ENCODE peak calls at places on chromosomes 1 and 21, in nine cellular contexts. One of them, this sample, is unnamed.

GRCh38 chr21:17427831-17428483 is 84.9 kb upstream of the CXADR start:
- DNase-seq in adrenal gland: no peak
- DNase-seq in SJSA1: no peak
- DNase-seq in tibial artery: no peak
- DNase-seq in CD8-positive, alpha-beta T cell: no peak
- DNase-seq in caudate nucleus: no peak
- DNase-seq in foreskin keratinocyte: no peak
- DNase-seq in mesenchymal stem cell: no peak
- DNase-seq in CD8-positive, alpha-beta memory T cell: no peak
- DNase-seq in this sample: no peak

GRCh38 chr1:51648180-51649109 is 31.6 kb downstream of the OSBPL9 start:
- DNase-seq in SJSA1: no peak
- DNase-seq in CD8-positive, alpha-beta T cell: no peak
- DNase-seq in foreskin keratinocyte: no peak
- DNase-seq in adrenal gland: no peak
- DNase-seq in CD8-positive, alpha-beta memory T cell: no peak
- DNase-seq in mesenchymal stem cell: peak
- DNase-seq in caudate nucleus: no peak
- DNase-seq in tibial artery: no peak
- DNase-seq in this sample: no peak

GRCh38 chr1:223235091-223235490 is 92.0 kb upstream of the TLR5 start:
- DNase-seq in CD8-positive, alpha-beta memory T cell: no peak
- DNase-seq in SJSA1: no peak
- DNase-seq in adrenal gland: no peak
- DNase-seq in mesenchymal stem cell: no peak
- DNase-seq in CD8-positive, alpha-beta T cell: no peak
- DNase-seq in foreskin keratinocyte: no peak
- DNase-seq in caudate nucleus: no peak
- DNase-seq in tibial artery: no peak
- DNase-seq in this sample: no peak

GRCh38 chr1:157085416-157085815 is 14.2 kb downstream of the ETV3L start:
- DNase-seq in mesenchymal stem cell: peak
- DNase-seq in foreskin keratinocyte: no peak
- DNase-seq in tibial artery: no peak
- DNase-seq in CD8-positive, alpha-beta T cell: no peak
- DNase-seq in caudate nucleus: no peak
- DNase-seq in SJSA1: no peak
- DNase-seq in CD8-positive, alpha-beta memory T cell: no peak
- DNase-seq in adrenal gland: no peak
- DNase-seq in this sample: no peak

GRCh38 chr1:210405316-210405715 is 76.6 kb downstream of the HHAT start:
- DNase-seq in CD8-positive, alpha-beta T cell: no peak
- DNase-seq in caudate nucleus: no peak
- DNase-seq in foreskin keratinocyte: peak
- DNase-seq in mesenchymal stem cell: no peak
- DNase-seq in CD8-positive, alpha-beta memory T cell: no peak
- DNase-seq in SJSA1: no peak
- DNase-seq in tibial artery: no peak
- DNase-seq in adrenal gland: no peak
- DNase-seq in this sample: no peak

GRCh38 chr1:33327587-33328325 is 6.9 kb upstream of the A3GALT2 start:
- DNase-seq in mesenchymal stem cell: peak
- DNase-seq in CD8-positive, alpha-beta memory T cell: no peak
- DNase-seq in tibial artery: peak
- DNase-seq in CD8-positive, alpha-beta T cell: no peak
- DNase-seq in caudate nucleus: peak
- DNase-seq in adrenal gland: peak
- DNase-seq in foreskin keratinocyte: peak
- DNase-seq in SJSA1: no peak
- DNase-seq in this sample: peak

GRCh38 chr1:94522304-94522703 is 19.3 kb downstream of the F3 start:
- DNase-seq in foreskin keratinocyte: peak
- DNase-seq in adrenal gland: no peak
- DNase-seq in mesenchymal stem cell: peak
- DNase-seq in caudate nucleus: no peak
- DNase-seq in CD8-positive, alpha-beta memory T cell: no peak
- DNase-seq in SJSA1: peak
- DNase-seq in tibial artery: no peak
- DNase-seq in CD8-positive, alpha-beta T cell: no peak
- DNase-seq in this sample: no peak

GRCh38 chr1:100708476-100709062 is 11.0 kb upstream of the VCAM1 start:
- DNase-seq in foreskin keratinocyte: no peak
- DNase-seq in mesenchymal stem cell: no peak
- DNase-seq in SJSA1: peak
- DNase-seq in CD8-positive, alpha-beta memory T cell: no peak
- DNase-seq in CD8-positive, alpha-beta T cell: no peak
- DNase-seq in caudate nucleus: no peak
- DNase-seq in tibial artery: no peak
- DNase-seq in adrenal gland: no peak
- DNase-seq in this sample: no peak

GRCh38 chr1:87284456-87285240 is 44.0 kb upstream of the LMO4 start:
- DNase-seq in mesenchymal stem cell: no peak
- DNase-seq in CD8-positive, alpha-beta memory T cell: no peak
- DNase-seq in tibial artery: no peak
- DNase-seq in adrenal gland: no peak
- DNase-seq in CD8-positive, alpha-beta T cell: no peak
- DNase-seq in foreskin keratinocyte: no peak
- DNase-seq in SJSA1: no peak
- DNase-seq in caudate nucleus: no peak
- DNase-seq in this sample: no peak

GRCh38 chr1:10899490-10900264 is 103.2 kb upstream of the CASZ1 start:
- DNase-seq in caudate nucleus: no peak
- DNase-seq in tibial artery: no peak
- DNase-seq in SJSA1: no peak
- DNase-seq in CD8-positive, alpha-beta memory T cell: no peak
- DNase-seq in CD8-positive, alpha-beta T cell: no peak
- DNase-seq in mesenchymal stem cell: no peak
- DNase-seq in foreskin keratinocyte: peak
- DNase-seq in adrenal gland: no peak
- DNase-seq in this sample: no peak

GRCh38 chr1:73943270-73943669 is 254.7 kb downstream of the LRRIQ3 start:
- DNase-seq in SJSA1: no peak
- DNase-seq in CD8-positive, alpha-beta T cell: no peak
- DNase-seq in CD8-positive, alpha-beta memory T cell: no peak
- DNase-seq in adrenal gland: no peak
- DNase-seq in mesenchymal stem cell: no peak
- DNase-seq in tibial artery: no peak
- DNase-seq in caudate nucleus: no peak
- DNase-seq in foreskin keratinocyte: no peak
- DNase-seq in this sample: no peak

GRCh38 chr1:1256956-1257871 is 10.7 kb upstream of the C1QTNF12 start:
- DNase-seq in tibial artery: no peak
- DNase-seq in CD8-positive, alpha-beta memory T cell: no peak
- DNase-seq in foreskin keratinocyte: no peak
- DNase-seq in caudate nucleus: no peak
- DNase-seq in adrenal gland: no peak
- DNase-seq in CD8-positive, alpha-beta T cell: no peak
- DNase-seq in SJSA1: no peak
- DNase-seq in mesenchymal stem cell: no peak
- DNase-seq in this sample: no peak

GRCh38 chr1:32892368-32893197 is 6.3 kb downstream of the HPCA start:
- DNase-seq in caudate nucleus: peak
- DNase-seq in mesenchymal stem cell: no peak
- DNase-seq in SJSA1: no peak
- DNase-seq in adrenal gland: peak
- DNase-seq in foreskin keratinocyte: no peak
- DNase-seq in tibial artery: peak
- DNase-seq in CD8-positive, alpha-beta memory T cell: no peak
- DNase-seq in CD8-positive, alpha-beta T cell: no peak
- DNase-seq in this sample: no peak

GRCh38 chr1:9723926-9724325 is 72.4 kb downstream of the PIK3CD start:
- DNase-seq in tibial artery: no peak
- DNase-seq in SJSA1: no peak
- DNase-seq in adrenal gland: no peak
- DNase-seq in CD8-positive, alpha-beta T cell: no peak
- DNase-seq in mesenchymal stem cell: no peak
- DNase-seq in CD8-positive, alpha-beta memory T cell: no peak
- DNase-seq in caudate nucleus: no peak
- DNase-seq in foreskin keratinocyte: no peak
- DNase-seq in this sample: no peak

GRCh38 chr1:115067460-115067859 is 21.8 kb downstream of the TSPAN2 start:
- DNase-seq in adrenal gland: no peak
- DNase-seq in mesenchymal stem cell: no peak
- DNase-seq in SJSA1: peak
- DNase-seq in tibial artery: no peak
- DNase-seq in CD8-positive, alpha-beta T cell: no peak
- DNase-seq in CD8-positive, alpha-beta memory T cell: no peak
- DNase-seq in caudate nucleus: no peak
- DNase-seq in foreskin keratinocyte: peak
- DNase-seq in this sample: no peak

GRCh38 chr1:184056921-184057496 is 5.5 kb downstream of the TSEN15 start:
- DNase-seq in foreskin keratinocyte: no peak
- DNase-seq in SJSA1: peak
- DNase-seq in CD8-positive, alpha-beta memory T cell: no peak
- DNase-seq in adrenal gland: no peak
- DNase-seq in mesenchymal stem cell: peak
- DNase-seq in CD8-positive, alpha-beta T cell: no peak
- DNase-seq in caudate nucleus: no peak
- DNase-seq in tibial artery: no peak
- DNase-seq in this sample: no peak

GRCh38 chr1:152878042-152878441 is at the start of gene SMCP:
- DNase-seq in tibial artery: no peak
- DNase-seq in foreskin keratinocyte: no peak
- DNase-seq in caudate nucleus: no peak
- DNase-seq in CD8-positive, alpha-beta memory T cell: no peak
- DNase-seq in CD8-positive, alpha-beta T cell: no peak
- DNase-seq in SJSA1: no peak
- DNase-seq in adrenal gland: no peak
- DNase-seq in mesenchymal stem cell: no peak
- DNase-seq in this sample: no peak

GRCh38 chr1:25992689-25993146 is 5.1 kb downstream of the PAFAH2 start:
- DNase-seq in mesenchymal stem cell: no peak
- DNase-seq in adrenal gland: no peak
- DNase-seq in foreskin keratinocyte: no peak
- DNase-seq in caudate nucleus: no peak
- DNase-seq in CD8-positive, alpha-beta memory T cell: no peak
- DNase-seq in CD8-positive, alpha-beta T cell: no peak
- DNase-seq in SJSA1: no peak
- DNase-seq in tibial artery: peak
- DNase-seq in this sample: no peak

GRCh38 chr1:25991937-25992688 is 5.8 kb downstream of the PAFAH2 start:
- DNase-seq in tibial artery: no peak
- DNase-seq in CD8-positive, alpha-beta memory T cell: no peak
- DNase-seq in adrenal gland: no peak
- DNase-seq in caudate nucleus: no peak
- DNase-seq in mesenchymal stem cell: no peak
- DNase-seq in SJSA1: no peak
- DNase-seq in CD8-positive, alpha-beta T cell: no peak
- DNase-seq in foreskin keratinocyte: peak
- DNase-seq in this sample: no peak

GRCh38 chr1:25989440-25989839 is 8.4 kb downstream of the PAFAH2 start:
- DNase-seq in SJSA1: no peak
- DNase-seq in CD8-positive, alpha-beta memory T cell: no peak
- DNase-seq in tibial artery: no peak
- DNase-seq in mesenchymal stem cell: no peak
- DNase-seq in caudate nucleus: no peak
- DNase-seq in adrenal gland: no peak
- DNase-seq in CD8-positive, alpha-beta T cell: no peak
- DNase-seq in foreskin keratinocyte: no peak
- DNase-seq in this sample: no peak

GRCh38 chr1:25990702-25991395 is 7.0 kb downstream of the PAFAH2 start:
- DNase-seq in adrenal gland: no peak
- DNase-seq in caudate nucleus: no peak
- DNase-seq in CD8-positive, alpha-beta memory T cell: peak
- DNase-seq in CD8-positive, alpha-beta T cell: peak
- DNase-seq in mesenchymal stem cell: no peak
- DNase-seq in foreskin keratinocyte: no peak
- DNase-seq in tibial artery: no peak
- DNase-seq in SJSA1: no peak
- DNase-seq in this sample: no peak

GRCh38 chr1:25989860-25990650 is 7.8 kb downstream of the PAFAH2 start:
- DNase-seq in adrenal gland: no peak
- DNase-seq in CD8-positive, alpha-beta T cell: no peak
- DNase-seq in foreskin keratinocyte: no peak
- DNase-seq in mesenchymal stem cell: no peak
- DNase-seq in CD8-positive, alpha-beta memory T cell: no peak
- DNase-seq in SJSA1: no peak
- DNase-seq in tibial artery: peak
- DNase-seq in caudate nucleus: no peak
- DNase-seq in this sample: no peak
- H3K27ac ChIP-seq in adrenal gland: no peak
- H3K27ac ChIP-seq in CD8-positive, alpha-beta T cell: peak
- H3K27ac ChIP-seq in foreskin keratinocyte: no peak
- H3K27ac ChIP-seq in mesenchymal stem cell: no peak
- H3K27ac ChIP-seq in CD8-positive, alpha-beta memory T cell: peak
- H3K27ac ChIP-seq in SJSA1: no peak
- H3K27ac ChIP-seq in tibial artery: no peak
- H3K27ac ChIP-seq in caudate nucleus: no peak
- H3K27ac ChIP-seq in this sample: peak

DNA sequence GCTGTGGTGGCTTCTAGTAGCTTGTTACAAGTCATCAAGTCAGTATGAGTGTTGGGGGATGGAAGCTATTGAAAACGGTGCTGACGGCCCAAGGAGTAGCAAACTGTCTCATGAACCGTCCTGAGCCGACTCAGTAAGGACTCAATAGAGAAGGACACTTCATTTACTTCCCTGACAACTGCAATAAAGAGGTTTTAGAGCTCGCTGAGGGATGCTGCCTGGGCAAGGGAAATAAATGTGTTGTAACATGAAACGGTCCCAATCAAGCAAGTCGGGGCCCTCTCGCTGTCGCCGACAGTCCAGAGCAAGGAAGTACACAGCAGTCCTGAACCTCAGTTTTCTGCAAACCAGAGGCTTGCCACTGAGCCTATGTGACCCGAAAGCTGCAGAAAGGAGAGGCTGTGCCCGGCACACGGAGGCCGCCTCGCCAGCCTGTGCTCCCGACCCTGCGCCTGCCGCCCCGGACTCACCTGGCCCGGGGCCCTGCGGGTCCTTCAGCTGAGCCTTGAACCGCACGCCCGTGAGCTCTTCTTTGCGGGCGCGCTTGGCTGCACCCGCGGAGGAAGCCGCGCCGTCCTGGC is 423 bp downstream of the URB1 start:
- DNase-seq in tibial artery: no peak
- DNase-seq in foreskin keratinocyte: no peak
- DNase-seq in CD8-positive, alpha-beta memory T cell: no peak
- DNase-seq in SJSA1: no peak
- DNase-seq in mesenchymal stem cell: peak
- DNase-seq in adrenal gland: no peak
- DNase-seq in caudate nucleus: no peak
- DNase-seq in CD8-positive, alpha-beta T cell: no peak
- DNase-seq in this sample: no peak
- H3K27ac ChIP-seq in tibial artery: peak
- H3K27ac ChIP-seq in foreskin keratinocyte: no peak
- H3K27ac ChIP-seq in CD8-positive, alpha-beta memory T cell: peak
- H3K27ac ChIP-seq in SJSA1: no peak
- H3K27ac ChIP-seq in mesenchymal stem cell: no peak
- H3K27ac ChIP-seq in adrenal gland: no peak
- H3K27ac ChIP-seq in caudate nucleus: no peak
- H3K27ac ChIP-seq in CD8-positive, alpha-beta T cell: peak
- H3K27ac ChIP-seq in this sample: no peak

GRCh38 chr1:202569393-202570322 is 140.6 kb downstream of the SYT2 start:
- DNase-seq in foreskin keratinocyte: no peak
- DNase-seq in caudate nucleus: no peak
- DNase-seq in CD8-positive, alpha-beta memory T cell: no peak
- DNase-seq in adrenal gland: no peak
- DNase-seq in tibial artery: no peak
- DNase-seq in mesenchymal stem cell: no peak
- DNase-seq in CD8-positive, alpha-beta T cell: no peak
- DNase-seq in SJSA1: no peak
- DNase-seq in this sample: no peak
- H3K27ac ChIP-seq in foreskin keratinocyte: no peak
- H3K27ac ChIP-seq in caudate nucleus: no peak
- H3K27ac ChIP-seq in CD8-positive, alpha-beta memory T cell: no peak
- H3K27ac ChIP-seq in adrenal gland: no peak
- H3K27ac ChIP-seq in tibial artery: peak
- H3K27ac ChIP-seq in mesenchymal stem cell: peak
- H3K27ac ChIP-seq in CD8-positive, alpha-beta T cell: no peak
- H3K27ac ChIP-seq in SJSA1: peak
- H3K27ac ChIP-seq in this sample: peak

GRCh38 chr21:26776320-26777021 is 68.7 kb downstream of the ADAMTS1 start:
- DNase-seq in tibial artery: no peak
- DNase-seq in CD8-positive, alpha-beta memory T cell: no peak
- DNase-seq in SJSA1: peak
- DNase-seq in mesenchymal stem cell: peak
- DNase-seq in foreskin keratinocyte: peak
- DNase-seq in caudate nucleus: no peak
- DNase-seq in CD8-positive, alpha-beta T cell: no peak
- DNase-seq in adrenal gland: no peak
- DNase-seq in this sample: no peak
- H3K27ac ChIP-seq in tibial artery: no peak
- H3K27ac ChIP-seq in CD8-positive, alpha-beta memory T cell: no peak
- H3K27ac ChIP-seq in SJSA1: no peak
- H3K27ac ChIP-seq in mesenchymal stem cell: no peak
- H3K27ac ChIP-seq in foreskin keratinocyte: no peak
- H3K27ac ChIP-seq in caudate nucleus: no peak
- H3K27ac ChIP-seq in CD8-positive, alpha-beta T cell: no peak
- H3K27ac ChIP-seq in adrenal gland: no peak
- H3K27ac ChIP-seq in this sample: no peak